ENCODE peak calls at places on chromosomes 12 and 14, in eight cellular contexts. One of them, this sample, is unnamed. For H3K36me3 and H3K4me1, the result is how much of the 10 kb centered on the place peaks cover.

GRCh38 chr14:64965356-64966000 is 6.7 kb downstream of the RAB15 start:
- DNase-seq in GM12878: no peak
- DNase-seq in small intestine: no peak
- DNase-seq in ascending aorta: no peak
- DNase-seq in CD8-positive, alpha-beta T cell: no peak
- DNase-seq in pancreas: no peak
- DNase-seq in left ventricle myocardium inferior: no peak
- DNase-seq in mammary epithelial cell: no peak
- DNase-seq in this sample: no peak

GRCh38 chr12:111773801-111774551 is 7.2 kb downstream of the ALDH2 start:
- DNase-seq in left ventricle myocardium inferior: peak
- DNase-seq in pancreas: no peak
- DNase-seq in GM12878: no peak
- DNase-seq in ascending aorta: no peak
- DNase-seq in mammary epithelial cell: peak
- DNase-seq in CD8-positive, alpha-beta T cell: no peak
- DNase-seq in small intestine: peak
- DNase-seq in this sample: no peak

GRCh38 chr12:93979189-93979588 is 169.2 kb upstream of the PLXNC1 start:
- DNase-seq in CD8-positive, alpha-beta T cell: no peak
- DNase-seq in mammary epithelial cell: peak
- DNase-seq in pancreas: no peak
- DNase-seq in left ventricle myocardium inferior: no peak
- DNase-seq in GM12878: peak
- DNase-seq in small intestine: peak
- DNase-seq in ascending aorta: no peak
- DNase-seq in this sample: no peak

GRCh38 chr12:64610092-64610659 is at the start of gene RASSF3:
- DNase-seq in ascending aorta: no peak
- DNase-seq in CD8-positive, alpha-beta T cell: peak
- DNase-seq in GM12878: no peak
- DNase-seq in pancreas: peak
- DNase-seq in small intestine: peak
- DNase-seq in mammary epithelial cell: peak
- DNase-seq in left ventricle myocardium inferior: peak
- DNase-seq in this sample: peak

GRCh38 chr12:3964404-3964803 is 91.2 kb upstream of the PARP11 start:
- DNase-seq in GM12878: no peak
- DNase-seq in CD8-positive, alpha-beta T cell: no peak
- DNase-seq in left ventricle myocardium inferior: no peak
- DNase-seq in small intestine: no peak
- DNase-seq in ascending aorta: no peak
- DNase-seq in mammary epithelial cell: no peak
- DNase-seq in pancreas: no peak
- DNase-seq in this sample: no peak

GRCh38 chr14:95667251-95667693 is 19.0 kb upstream of the TCL1B start:
- DNase-seq in GM12878: no peak
- DNase-seq in small intestine: no peak
- DNase-seq in mammary epithelial cell: no peak
- DNase-seq in CD8-positive, alpha-beta T cell: no peak
- DNase-seq in ascending aorta: no peak
- DNase-seq in left ventricle myocardium inferior: no peak
- DNase-seq in pancreas: peak
- DNase-seq in this sample: no peak

GRCh38 chr12:131018808-131019397 is 65.2 kb downstream of the ADGRD1 start:
- DNase-seq in mammary epithelial cell: no peak
- DNase-seq in small intestine: no peak
- DNase-seq in GM12878: no peak
- DNase-seq in ascending aorta: no peak
- DNase-seq in left ventricle myocardium inferior: no peak
- DNase-seq in CD8-positive, alpha-beta T cell: no peak
- DNase-seq in pancreas: peak
- DNase-seq in this sample: no peak

GRCh38 chr12:19443585-19443984 is 4.3 kb downstream of the AEBP2 start:
- DNase-seq in left ventricle myocardium inferior: no peak
- DNase-seq in CD8-positive, alpha-beta T cell: no peak
- DNase-seq in pancreas: no peak
- DNase-seq in GM12878: no peak
- DNase-seq in small intestine: no peak
- DNase-seq in ascending aorta: no peak
- DNase-seq in mammary epithelial cell: no peak
- DNase-seq in this sample: no peak

GRCh38 chr14:65230287-65230728 is 128.0 kb upstream of the MAX start:
- DNase-seq in small intestine: peak
- DNase-seq in GM12878: no peak
- DNase-seq in mammary epithelial cell: no peak
- DNase-seq in left ventricle myocardium inferior: peak
- DNase-seq in CD8-positive, alpha-beta T cell: no peak
- DNase-seq in pancreas: no peak
- DNase-seq in ascending aorta: no peak
- DNase-seq in this sample: peak

GRCh38 chr14:30884925-30885324 is 10.6 kb downstream of the COCH start:
- DNase-seq in mammary epithelial cell: no peak
- DNase-seq in ascending aorta: no peak
- DNase-seq in pancreas: no peak
- DNase-seq in small intestine: no peak
- DNase-seq in GM12878: no peak
- DNase-seq in CD8-positive, alpha-beta T cell: no peak
- DNase-seq in left ventricle myocardium inferior: no peak
- DNase-seq in this sample: no peak

GRCh38 chr14:64723691-64724577 is 19.7 kb downstream of the PLEKHG3 start:
- DNase-seq in small intestine: peak
- DNase-seq in left ventricle myocardium inferior: peak
- DNase-seq in pancreas: no peak
- DNase-seq in mammary epithelial cell: peak
- DNase-seq in GM12878: no peak
- DNase-seq in CD8-positive, alpha-beta T cell: no peak
- DNase-seq in ascending aorta: no peak
- DNase-seq in this sample: no peak

GRCh38 chr14:22099942-22100763 is 426.5 kb upstream of the OR4E1 start:
- DNase-seq in GM12878: no peak
- DNase-seq in CD8-positive, alpha-beta T cell: peak
- DNase-seq in small intestine: peak
- DNase-seq in pancreas: peak
- DNase-seq in left ventricle myocardium inferior: peak
- DNase-seq in mammary epithelial cell: peak
- DNase-seq in ascending aorta: no peak
- DNase-seq in this sample: no peak

GRCh38 chr12:42625611-42626010 is 36.1 kb upstream of the PRICKLE1 start:
- DNase-seq in left ventricle myocardium inferior: no peak
- DNase-seq in mammary epithelial cell: no peak
- DNase-seq in CD8-positive, alpha-beta T cell: no peak
- DNase-seq in GM12878: no peak
- DNase-seq in ascending aorta: no peak
- DNase-seq in pancreas: no peak
- DNase-seq in small intestine: no peak
- DNase-seq in this sample: no peak

GRCh38 chr12:50057896-50058670 is 687 bp downstream of the ASIC1 start:
- DNase-seq in GM12878: no peak
- DNase-seq in mammary epithelial cell: no peak
- DNase-seq in ascending aorta: no peak
- DNase-seq in pancreas: no peak
- DNase-seq in CD8-positive, alpha-beta T cell: no peak
- DNase-seq in left ventricle myocardium inferior: no peak
- DNase-seq in small intestine: no peak
- DNase-seq in this sample: no peak

GRCh38 chr12:82695531-82695930 is 8.8 kb downstream of the TMTC2 start:
- DNase-seq in CD8-positive, alpha-beta T cell: no peak
- DNase-seq in GM12878: no peak
- DNase-seq in left ventricle myocardium inferior: no peak
- DNase-seq in mammary epithelial cell: no peak
- DNase-seq in ascending aorta: no peak
- DNase-seq in small intestine: no peak
- DNase-seq in pancreas: no peak
- DNase-seq in this sample: no peak

GRCh38 chr12:47758834-47759690 is at the start of gene RAPGEF3:
- DNase-seq in CD8-positive, alpha-beta T cell: no peak
- DNase-seq in GM12878: no peak
- DNase-seq in ascending aorta: peak
- DNase-seq in left ventricle myocardium inferior: peak
- DNase-seq in pancreas: peak
- DNase-seq in small intestine: peak
- DNase-seq in mammary epithelial cell: peak
- DNase-seq in this sample: peak

GRCh38 chr14:105292810-105293711 is 7.7 kb downstream of the BRF1 start:
- DNase-seq in GM12878: no peak
- DNase-seq in mammary epithelial cell: no peak
- DNase-seq in ascending aorta: no peak
- DNase-seq in small intestine: no peak
- DNase-seq in CD8-positive, alpha-beta T cell: no peak
- DNase-seq in left ventricle myocardium inferior: no peak
- DNase-seq in pancreas: no peak
- DNase-seq in this sample: peak

GRCh38 chr14:92954933-92955332 is 32.0 kb downstream of the CHGA start:
- DNase-seq in GM12878: no peak
- DNase-seq in pancreas: no peak
- DNase-seq in CD8-positive, alpha-beta T cell: no peak
- DNase-seq in small intestine: no peak
- DNase-seq in left ventricle myocardium inferior: no peak
- DNase-seq in mammary epithelial cell: no peak
- DNase-seq in ascending aorta: no peak
- DNase-seq in this sample: no peak

GRCh38 chr14:73059326-73059725 is 992 bp downstream of the RBM25 start:
- DNase-seq in GM12878: no peak
- DNase-seq in CD8-positive, alpha-beta T cell: no peak
- DNase-seq in ascending aorta: no peak
- DNase-seq in pancreas: no peak
- DNase-seq in small intestine: peak
- DNase-seq in left ventricle myocardium inferior: no peak
- DNase-seq in mammary epithelial cell: no peak
- DNase-seq in this sample: no peak

GRCh38 chr12:14384783-14385638 is 19.5 kb downstream of the ATF7IP start:
- DNase-seq in left ventricle myocardium inferior: no peak
- DNase-seq in mammary epithelial cell: peak
- DNase-seq in small intestine: peak
- DNase-seq in pancreas: no peak
- DNase-seq in ascending aorta: no peak
- DNase-seq in GM12878: peak
- DNase-seq in CD8-positive, alpha-beta T cell: peak
- DNase-seq in this sample: peak

GRCh38 chr14:91484744-91485143 is 25.4 kb downstream of the PPP4R3A start:
- DNase-seq in GM12878: no peak
- DNase-seq in mammary epithelial cell: no peak
- DNase-seq in ascending aorta: no peak
- DNase-seq in small intestine: no peak
- DNase-seq in CD8-positive, alpha-beta T cell: no peak
- DNase-seq in left ventricle myocardium inferior: no peak
- DNase-seq in pancreas: no peak
- DNase-seq in this sample: no peak
- H3K36me3 ChIP-seq in GM12878: half or more
- H3K36me3 ChIP-seq in mammary epithelial cell: under half
- H3K36me3 ChIP-seq in ascending aorta: half or more
- H3K36me3 ChIP-seq in small intestine: under half
- H3K36me3 ChIP-seq in CD8-positive, alpha-beta T cell: under half
- H3K36me3 ChIP-seq in left ventricle myocardium inferior: half or more
- H3K36me3 ChIP-seq in pancreas: under half
- H3K36me3 ChIP-seq in this sample: half or more

DNA sequence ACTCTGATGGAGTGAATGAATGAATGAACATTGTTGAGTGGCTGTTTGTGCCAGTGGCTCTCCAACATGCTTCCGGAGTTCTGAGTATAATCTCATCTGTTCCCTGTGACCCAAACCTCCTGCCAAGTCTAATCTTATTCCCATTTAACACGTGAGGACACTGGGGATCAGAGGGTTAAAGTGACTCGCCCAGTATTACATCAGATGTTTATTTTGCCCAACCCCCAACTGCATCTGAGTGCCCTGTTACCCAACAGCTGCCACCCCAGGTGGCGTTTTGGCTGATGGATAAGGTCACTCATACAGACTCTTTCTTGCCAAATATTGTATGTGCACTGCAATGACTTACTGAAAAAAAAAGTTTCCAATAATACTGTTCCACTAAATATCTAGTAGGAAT is 210.9 kb downstream of the EXOC5 start:
- DNase-seq in small intestine: peak
- DNase-seq in ascending aorta: no peak
- DNase-seq in left ventricle myocardium inferior: no peak
- DNase-seq in CD8-positive, alpha-beta T cell: no peak
- DNase-seq in GM12878: no peak
- DNase-seq in mammary epithelial cell: no peak
- DNase-seq in pancreas: peak
- DNase-seq in this sample: peak
- H3K4me1 ChIP-seq in small intestine: under half
- H3K4me1 ChIP-seq in ascending aorta: under half
- H3K4me1 ChIP-seq in left ventricle myocardium inferior: under half
- H3K4me1 ChIP-seq in CD8-positive, alpha-beta T cell: under half
- H3K4me1 ChIP-seq in GM12878: under half
- H3K4me1 ChIP-seq in mammary epithelial cell: under half
- H3K4me1 ChIP-seq in pancreas: under half
- H3K4me1 ChIP-seq in this sample: under half

DNA sequence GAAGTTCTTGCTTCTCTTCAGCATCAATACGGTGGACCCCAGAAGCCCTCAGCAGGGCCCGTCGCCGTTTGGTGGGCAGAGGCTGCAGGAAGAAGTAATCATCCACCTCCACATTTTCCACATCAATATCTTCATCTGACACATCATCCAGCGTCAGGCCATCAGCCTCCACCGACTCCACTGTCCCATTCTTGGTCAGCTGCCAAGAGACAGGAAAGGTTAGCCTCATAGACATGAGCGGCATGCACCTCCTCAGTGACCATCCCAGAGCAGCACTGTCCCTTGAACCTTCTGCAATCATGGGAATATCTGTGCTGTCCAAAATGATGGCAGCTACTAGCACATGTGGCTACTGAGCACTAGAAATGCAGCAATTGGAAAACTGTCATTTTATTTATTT is 15.6 kb downstream of the CSRNP2 start:
- DNase-seq in mammary epithelial cell: no peak
- DNase-seq in pancreas: no peak
- DNase-seq in ascending aorta: no peak
- DNase-seq in left ventricle myocardium inferior: no peak
- DNase-seq in small intestine: no peak
- DNase-seq in CD8-positive, alpha-beta T cell: no peak
- DNase-seq in GM12878: no peak
- DNase-seq in this sample: no peak
- H3K36me3 ChIP-seq in mammary epithelial cell: under half
- H3K36me3 ChIP-seq in pancreas: under half
- H3K36me3 ChIP-seq in ascending aorta: half or more
- H3K36me3 ChIP-seq in left ventricle myocardium inferior: half or more
- H3K36me3 ChIP-seq in small intestine: under half
- H3K36me3 ChIP-seq in CD8-positive, alpha-beta T cell: under half
- H3K36me3 ChIP-seq in GM12878: under half
- H3K36me3 ChIP-seq in this sample: half or more

DNA sequence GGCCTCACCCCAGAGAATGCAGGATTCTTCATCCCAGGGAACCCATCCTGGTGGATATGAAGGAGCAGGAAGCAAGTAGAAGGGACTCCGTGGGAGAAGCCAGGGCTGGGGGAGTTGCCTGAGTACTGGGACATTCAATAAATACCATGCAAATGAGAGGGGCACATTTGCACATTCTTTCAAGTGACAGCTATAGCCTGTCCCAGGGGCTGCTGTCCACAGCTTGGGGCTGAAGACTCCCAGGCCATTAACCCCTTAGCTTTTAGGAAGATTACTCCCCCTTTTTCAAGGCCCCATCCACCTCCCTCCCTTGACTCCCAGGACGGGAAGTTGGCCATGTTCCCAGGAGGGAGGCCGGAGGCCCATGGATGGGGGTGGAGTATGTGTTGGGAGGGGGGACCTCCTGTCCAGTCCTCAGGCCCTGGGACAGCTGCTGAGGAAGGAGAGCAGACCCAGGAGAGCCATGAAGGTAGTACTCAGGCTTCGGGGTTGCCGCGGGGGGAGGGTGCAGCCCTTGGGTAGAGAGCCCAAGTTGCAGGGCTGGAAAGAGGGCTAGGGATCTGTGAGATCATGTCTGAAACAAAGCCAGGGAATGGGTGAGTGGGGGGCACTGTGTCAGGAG is 974 bp upstream of the TNS2 start:
- DNase-seq in GM12878: no peak
- DNase-seq in mammary epithelial cell: no peak
- DNase-seq in CD8-positive, alpha-beta T cell: no peak
- DNase-seq in small intestine: peak
- DNase-seq in left ventricle myocardium inferior: peak
- DNase-seq in ascending aorta: no peak
- DNase-seq in pancreas: peak
- DNase-seq in this sample: peak
- H3K4me1 ChIP-seq in GM12878: under half
- H3K4me1 ChIP-seq in mammary epithelial cell: half or more
- H3K4me1 ChIP-seq in CD8-positive, alpha-beta T cell: under half
- H3K4me1 ChIP-seq in small intestine: under half
- H3K4me1 ChIP-seq in left ventricle myocardium inferior: half or more
- H3K4me1 ChIP-seq in ascending aorta: under half
- H3K4me1 ChIP-seq in pancreas: half or more
- H3K4me1 ChIP-seq in this sample: half or more